ENCODE peak calls at places on chromosomes 13 and 19, in five cellular contexts. Z is neural crest cell; E is CD8-positive, alpha-beta T cell; U is choroid plexus epithelial cell; I is ecto neural progenitor cell. R is an unnamed sample.

GRCh38 chr13:101309014-101309619 is 107.2 kb downstream of the NALCN start:
- DNase-seq in Z (no peak), E (no peak), U (peak), I (no peak), R (peak)

GRCh38 chr13:111898956-111899713 is 167.8 kb upstream of the SOX1 start:
- DNase-seq in Z (no peak), E (no peak), U (no peak), I (peak), R (no peak)

GRCh38 chr13:31334994-31335549 is 135.3 kb downstream of the B3GLCT start:
- DNase-seq in Z (no peak), E (no peak), U (no peak), I (no peak), R (no peak)

GRCh38 chr19:46984077-46985010 is 35.3 kb upstream of the NPAS1 start:
- DNase-seq in Z (no peak), E (no peak), U (peak), I (no peak), R (peak)

GRCh38 chr13:24148414-24149305 is 11.9 kb upstream of the SPATA13 start:
- DNase-seq in Z (no peak), E (no peak), U (peak), I (no peak), R (peak)

GRCh38 chr13:26280822-26281221 is 26.9 kb downstream of the CDK8 start:
- DNase-seq in Z (no peak), E (no peak), U (peak), I (no peak), R (peak)

GRCh38 chr13:76754414-76754813 is 131.8 kb downstream of the KCTD12 start:
- DNase-seq in Z (no peak), E (no peak), U (peak), I (no peak), R (no peak)

GRCh38 chr13:61128850-61129645 is 286.6 kb downstream of the PCDH20 start:
- DNase-seq in Z (no peak), E (no peak), U (no peak), I (no peak), R (no peak)

GRCh38 chr19:5481957-5482356 is 26.7 kb downstream of the ZNRF4 start:
- DNase-seq in Z (no peak), E (no peak), U (no peak), I (no peak), R (no peak)

GRCh38 chr13:38334845-38335244 is 14.8 kb upstream of the UFM1 start:
- DNase-seq in Z (no peak), E (no peak), U (no peak), I (no peak), R (no peak)

GRCh38 chr13:44565881-44566280 is 10.2 kb downstream of the TSC22D1 start:
- DNase-seq in Z (no peak), E (no peak), U (peak), I (no peak), R (peak)

GRCh38 chr13:73879346-73880020 is 254.7 kb downstream of the KLF12 start:
- DNase-seq in Z (no peak), E (no peak), U (no peak), I (no peak), R (no peak)

GRCh38 chr13:22505489-22505888 is 675.3 kb upstream of the SGCG start:
- DNase-seq in Z (no peak), E (no peak), U (peak), I (no peak), R (no peak)

GRCh38 chr13:108226184-108226583 is 8.0 kb downstream of the ABHD13 start:
- DNase-seq in Z (no peak), E (no peak), U (no peak), I (no peak), R (no peak)

GRCh38 chr13:74651121-74651520 is 516.9 kb upstream of the KLF12 start:
- DNase-seq in Z (no peak), E (no peak), U (no peak), I (no peak), R (no peak)

GRCh38 chr19:38617283-38617763 is 430 bp downstream of the MAP4K1 start:
- DNase-seq in Z (no peak), E (no peak), U (no peak), I (no peak), R (no peak)

GRCh38 chr13:41416276-41416675 is 41.1 kb upstream of the RGCC start:
- DNase-seq in Z (no peak), E (no peak), U (no peak), I (no peak), R (peak)

GRCh38 chr13:114227528-114227927 is 7.2 kb upstream of the CDC16 start:
- DNase-seq in Z (no peak), E (no peak), U (no peak), I (peak), R (no peak)

GRCh38 chr13:36530050-36530789 is 97.9 kb downstream of the CCNA1 start:
- DNase-seq in Z (no peak), E (no peak), U (peak), I (peak), R (no peak)

GRCh38 chr19:49470615-49470978 is 3.4 kb upstream of the FLT3LG start:
- DNase-seq in Z (no peak), E (no peak), U (no peak), I (no peak), R (no peak)

GRCh38 chr19:11041966-11042627 is 47.2 kb upstream of the LDLR start:
- DNase-seq in Z (no peak), E (no peak), U (no peak), I (no peak), R (no peak)

GRCh38 chr19:2517881-2518601 is 42.1 kb downstream of the GADD45B start:
- DNase-seq in Z (no peak), E (no peak), U (peak), I (no peak), R (no peak)

GRCh38 chr19:10095622-10095947 is 6.9 kb downstream of the ANGPTL6 start:
- DNase-seq in Z (no peak), E (no peak), U (no peak), I (no peak), R (no peak)

GRCh38 chr13:108621421-108621820 is 8.0 kb upstream of the MYO16 start:
- DNase-seq in Z (no peak), E (no peak), U (no peak), I (no peak), R (no peak)

GRCh38 chr13:23674795-23675640 is 104.8 kb downstream of the TNFRSF19 start:
- DNase-seq in Z (no peak), E (no peak), U (peak), I (no peak), R (peak)

GRCh38 chr13:23731709-23732108 is 157.5 kb downstream of the MIPEP start:
- DNase-seq in Z (no peak), E (no peak), U (no peak), I (no peak), R (no peak)

GRCh38 chr19:47239610-47240296 is 8.8 kb upstream of the BBC3 start:
- DNase-seq in Z (peak), E (peak), U (peak), I (peak), R (peak)

GRCh38 chr13:30148171-30148754 is 159.1 kb downstream of the KATNAL1 start:
- DNase-seq in Z (no peak), E (peak), U (no peak), I (no peak), R (no peak)

GRCh38 chr13:29859971-29860370 is 9.6 kb upstream of the UBL3 start:
- DNase-seq in Z (no peak), E (no peak), U (no peak), I (no peak), R (peak)

R was measured in EH.